ENCODE peak calls at places on chromosomes 12 and 14, in four cellular contexts. L, B, Q and U are unnamed samples.

GRCh38 chr14:101499513-101499912 is 61.8 kb upstream of the DIO3 start:
- DNase-seq in Q (peak), B (no peak), L (no peak), U (no peak)

GRCh38 chr12:91178139-91178561 is 4.5 kb downstream of the DCN start:
- DNase-seq in Q (no peak), B (no peak), L (peak), U (no peak)

GRCh38 chr14:99522457-99522891 is 41.3 kb downstream of the CCNK start:
- DNase-seq in Q (no peak), B (no peak), L (no peak), U (no peak)

GRCh38 chr12:72323881-72324280 is 51.7 kb downstream of the TRHDE start:
- DNase-seq in B (no peak), L (no peak), Q (no peak), U (no peak)

GRCh38 chr14:101224356-101225115 is 321.0 kb upstream of the RTL1 start:
- DNase-seq in B (no peak), Q (peak), L (no peak), U (no peak)

GRCh38 chr14:89299587-89299986 is 117.4 kb downstream of the FOXN3 start:
- DNase-seq in Q (no peak), L (no peak), B (no peak), U (no peak)

GRCh38 chr12:84455598-84455997 is 457.0 kb downstream of the SLC6A15 start:
- DNase-seq in L (no peak), Q (no peak), B (no peak), U (no peak)

GRCh38 chr14:75229923-75230792 is 48.5 kb upstream of the FOS start:
- DNase-seq in B (peak), L (peak), Q (peak), U (peak)

GRCh38 chr12:3139760-3140159 is 62.6 kb downstream of the TSPAN9 start:
- DNase-seq in L (no peak), Q (no peak), B (no peak), U (no peak)

GRCh38 chr14:54866588-54866987 is 36.0 kb downstream of the GCH1 start:
- DNase-seq in Q (no peak), B (no peak), L (no peak), U (no peak)

GRCh38 chr14:73402579-73402978 is 55.8 kb downstream of the NUMB start:
- DNase-seq in B (no peak), L (no peak), Q (no peak), U (no peak)

GRCh38 chr14:61544448-61545202 is 150.7 kb upstream of the HIF1A start:
- DNase-seq in Q (no peak), L (no peak), B (no peak), U (no peak)